ENCODE peak calls at places on chromosomes 3 and 15, in four cellular contexts. B is breast epithelium, S is IMR-90, J is transverse colon. Z is an unnamed sample.

GRCh38 chr3:174776123-174776522 is 83.0 kb upstream of the NAALADL2 start:
- DNase-seq in B (no peak), S (peak), J (no peak), Z (peak)

GRCh38 chr15:51117270-51117669 is 22.6 kb upstream of the TNFAIP8L3 start:
- DNase-seq in B (no peak), S (peak), J (no peak), Z (peak)

GRCh38 chr3:165544432-165544831 is 292.8 kb downstream of the BCHE start:
- DNase-seq in B (no peak), S (no peak), J (no peak), Z (no peak)

GRCh38 chr15:90400005-90400758 is 12.1 kb downstream of the IQGAP1 start:
- DNase-seq in B (no peak), S (no peak), J (no peak), Z (no peak)

GRCh38 chr3:197456271-197457091 is 99.3 kb downstream of the BDH1 start:
- DNase-seq in B (peak), S (peak), J (peak), Z (peak)

GRCh38 chr15:65731926-65732325 is 60.2 kb downstream of the DENND4A start:
- DNase-seq in B (no peak), S (peak), J (no peak), Z (no peak)

GRCh38 chr3:24389108-24390090 is 105.3 kb downstream of the THRB start:
- DNase-seq in B (no peak), S (no peak), J (no peak), Z (no peak)

GRCh38 chr15:42157981-42158765 is 1.7 kb upstream of the PLA2G4F start:
- DNase-seq in B (no peak), S (peak), J (no peak), Z (peak)

GRCh38 chr15:80160570-80161156 is 7.9 kb downstream of the FAH start:
- DNase-seq in B (peak), S (peak), J (peak), Z (peak)

GRCh38 chr3:11536132-11536935 is 107.4 kb downstream of the VGLL4 start:
- DNase-seq in B (no peak), S (no peak), J (no peak), Z (no peak)

GRCh38 chr3:181726351-181727121 is 14.8 kb downstream of the SOX2 start:
- DNase-seq in B (no peak), S (no peak), J (no peak), Z (no peak)

GRCh38 chr15:66390670-66391069 is 4.0 kb downstream of the MAP2K1 start:
- DNase-seq in B (no peak), S (no peak), J (peak), Z (no peak)

GRCh38 chr3:100159564-100160153 is 45.4 kb upstream of the FILIP1L start:
- DNase-seq in B (no peak), S (peak), J (no peak), Z (peak)

GRCh38 chr3:119663885-119664284 is 3.5 kb upstream of the POPDC2 start:
- DNase-seq in B (no peak), S (no peak), J (no peak), Z (no peak)

DNA sequence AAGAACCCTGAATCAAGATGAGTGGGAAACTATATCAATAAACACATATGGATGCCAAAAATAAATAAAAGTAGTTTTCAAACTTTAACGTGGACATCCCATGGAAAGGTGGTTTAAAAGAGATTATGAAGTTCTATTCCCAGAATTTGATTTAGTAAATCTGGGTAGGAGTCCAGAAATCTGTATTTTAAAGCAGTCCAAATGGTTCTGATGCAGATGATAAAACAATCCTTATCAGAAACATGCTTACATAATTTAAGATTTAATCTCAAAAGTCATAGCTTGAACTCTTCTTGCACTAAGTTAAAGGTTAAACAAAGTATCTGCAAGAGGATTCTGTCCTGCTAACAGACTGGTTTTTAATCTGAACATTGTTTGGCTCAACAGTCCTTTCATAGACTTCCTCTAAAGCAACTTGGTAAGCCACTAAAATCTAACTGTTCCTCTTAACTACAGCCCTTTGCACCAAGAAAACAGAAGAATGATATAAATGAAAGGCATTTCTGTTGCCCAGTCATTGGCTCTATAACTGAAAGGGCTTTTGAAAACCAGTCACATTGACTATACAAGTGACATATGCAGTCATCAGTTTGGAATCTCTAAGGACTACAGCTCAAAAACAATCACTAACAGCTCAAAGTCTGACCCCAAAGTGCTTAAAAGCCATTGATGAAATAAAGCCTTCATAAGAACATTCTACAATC is 23.4 kb upstream of the MAP4 start:
- DNase-seq in B (no peak), S (peak), J (no peak), Z (peak)
- H3K27ac ChIP-seq in B (peak), S (peak), J (peak), Z (peak)

DNA sequence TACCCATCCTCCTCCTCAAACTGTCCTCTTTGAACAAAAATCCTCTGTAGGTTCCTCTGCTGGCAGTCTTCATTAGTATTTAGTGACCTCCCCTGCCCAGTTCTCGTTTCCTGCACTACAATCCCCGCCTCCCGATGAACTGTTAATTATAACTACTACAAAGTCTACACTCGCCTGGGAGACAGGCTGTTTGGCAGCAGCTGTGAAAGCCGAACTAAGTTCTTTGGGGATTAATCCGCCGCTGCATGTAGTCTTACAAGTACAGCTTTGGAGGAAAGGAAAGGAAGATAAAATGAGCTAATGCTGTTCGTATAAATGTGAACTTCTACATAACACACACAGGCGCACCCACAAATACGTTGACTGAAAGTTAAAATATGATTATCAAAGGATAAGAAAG is 160.0 kb upstream of the WNT5A start:
- DNase-seq in B (no peak), S (no peak), J (no peak), Z (no peak)
- H3K4me3 ChIP-seq in B (no peak), S (no peak), J (no peak), Z (no peak)

GRCh38 chr15:88456733-88457132 is 10.5 kb downstream of the MRPL46 start:
- DNase-seq in B (no peak), S (no peak), J (no peak), Z (no peak)

GRCh38 chr15:88450125-88450798 is 16.9 kb downstream of the MRPL46 start:
- DNase-seq in B (no peak), S (peak), J (peak), Z (peak)

GRCh38 chr15:88454867-88455810 is 12.0 kb downstream of the MRPL46 start:
- DNase-seq in B (no peak), S (peak), J (peak), Z (peak)

GRCh38 chr15:88449581-88449980 is 17.6 kb downstream of the MRPL46 start:
- DNase-seq in B (no peak), S (no peak), J (no peak), Z (no peak)

DNA sequence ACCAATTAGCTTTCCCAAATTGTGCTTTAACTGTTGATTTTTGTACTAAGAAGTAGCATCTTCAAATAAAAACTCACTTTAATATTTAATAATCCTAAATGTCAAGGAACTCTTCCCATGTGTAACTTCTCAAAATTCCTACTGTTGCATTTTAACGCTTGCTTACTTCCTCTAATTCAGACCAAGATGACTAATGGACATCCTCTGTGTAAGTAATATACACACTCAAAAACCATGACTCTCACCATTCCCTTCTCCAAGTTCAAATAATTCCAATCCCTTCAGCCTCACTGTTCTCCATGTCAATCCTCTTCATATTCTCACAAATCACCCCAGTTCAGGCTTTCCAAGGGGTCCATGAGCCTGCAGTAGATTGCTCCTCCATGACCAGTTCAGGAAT is 13.0 kb downstream of the MRPL46 start:
- DNase-seq in B (no peak), S (peak), J (no peak), Z (no peak)
- H3K27ac ChIP-seq in B (no peak), S (no peak), J (no peak), Z (no peak)

GRCh38 chr3:73625124-73625665 is 454 bp upstream of the PDZRN3 start:
- DNase-seq in B (no peak), S (peak), J (no peak), Z (peak)
- H3K4me3 ChIP-seq in B (peak), S (peak), J (peak), Z (peak)

DNA sequence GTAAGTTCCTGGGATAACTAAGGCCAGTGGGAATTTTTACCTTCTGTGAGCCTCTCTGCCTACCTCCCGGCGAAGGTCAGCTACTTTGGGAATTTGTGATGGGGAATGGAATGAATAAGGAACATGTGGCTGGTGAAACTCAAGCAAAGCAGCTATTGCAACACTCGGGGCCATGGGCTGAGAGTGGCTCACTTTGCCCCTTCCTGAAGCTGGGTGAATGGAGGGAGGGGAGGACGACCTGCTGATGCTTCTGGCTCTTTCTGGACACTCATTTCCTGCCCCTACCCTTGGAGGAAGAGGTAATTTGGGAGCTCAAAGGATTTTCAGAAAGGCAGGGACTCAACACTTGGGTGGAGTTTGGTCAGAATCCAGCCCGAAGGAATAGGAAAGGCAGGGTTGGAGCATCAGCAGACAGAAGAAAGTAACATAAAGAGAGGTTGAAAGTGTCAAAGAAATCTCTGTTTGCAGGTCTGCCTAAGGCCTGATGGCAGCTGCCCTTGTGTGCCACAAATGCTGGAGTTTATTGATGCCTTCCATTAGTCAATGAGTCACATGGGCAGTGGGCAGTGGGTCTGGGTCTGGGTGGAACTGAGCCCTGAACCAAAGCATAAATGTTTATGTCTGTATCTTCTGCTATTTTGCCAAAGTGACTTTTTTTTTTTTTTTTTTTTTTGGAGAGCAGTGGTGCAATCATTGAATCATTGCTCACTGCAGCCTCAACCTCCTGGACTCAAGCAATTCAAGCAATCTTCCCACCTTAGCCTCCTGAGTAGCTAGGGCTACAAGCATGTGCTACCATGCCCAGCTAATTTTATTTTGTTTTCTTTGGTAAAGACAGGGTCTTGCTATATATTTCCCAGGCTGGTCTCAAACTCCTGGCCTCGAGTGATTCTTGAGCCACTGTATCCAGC is 12.4 kb downstream of the LAMP3 start:
- DNase-seq in B (no peak), S (no peak), J (no peak), Z (no peak)
- H3K27ac ChIP-seq in B (no peak), S (no peak), J (no peak), Z (no peak)

GRCh38 chr15:39174332-39174731 is 406.5 kb upstream of the THBS1 start:
- DNase-seq in B (no peak), S (no peak), J (no peak), Z (no peak)

GRCh38 chr15:39173426-39173825 is 407.5 kb upstream of the THBS1 start:
- DNase-seq in B (no peak), S (no peak), J (no peak), Z (no peak)

GRCh38 chr15:39171944-39172368 is 408.9 kb upstream of the THBS1 start:
- DNase-seq in B (no peak), S (peak), J (peak), Z (peak)

GRCh38 chr15:39177561-39177960 is 403.3 kb upstream of the THBS1 start:
- DNase-seq in B (no peak), S (no peak), J (no peak), Z (no peak)

GRCh38 chr15:39172380-39173281 is 408.2 kb upstream of the THBS1 start:
- DNase-seq in B (no peak), S (peak), J (no peak), Z (peak)
- H3K4me3 ChIP-seq in B (no peak), S (no peak), J (no peak), Z (peak)

GRCh38 chr3:16534914-16535301 is 21.4 kb upstream of the RFTN1 start:
- DNase-seq in B (no peak), S (no peak), J (no peak), Z (no peak)

GRCh38 chr3:16538505-16538904 is 25.0 kb upstream of the RFTN1 start:
- DNase-seq in B (no peak), S (no peak), J (no peak), Z (no peak)

GRCh38 chr3:16536996-16537395 is 23.5 kb upstream of the RFTN1 start:
- DNase-seq in B (no peak), S (no peak), J (no peak), Z (no peak)

GRCh38 chr3:16536344-16536663 is 22.8 kb upstream of the RFTN1 start:
- DNase-seq in B (no peak), S (no peak), J (no peak), Z (no peak)

DNA sequence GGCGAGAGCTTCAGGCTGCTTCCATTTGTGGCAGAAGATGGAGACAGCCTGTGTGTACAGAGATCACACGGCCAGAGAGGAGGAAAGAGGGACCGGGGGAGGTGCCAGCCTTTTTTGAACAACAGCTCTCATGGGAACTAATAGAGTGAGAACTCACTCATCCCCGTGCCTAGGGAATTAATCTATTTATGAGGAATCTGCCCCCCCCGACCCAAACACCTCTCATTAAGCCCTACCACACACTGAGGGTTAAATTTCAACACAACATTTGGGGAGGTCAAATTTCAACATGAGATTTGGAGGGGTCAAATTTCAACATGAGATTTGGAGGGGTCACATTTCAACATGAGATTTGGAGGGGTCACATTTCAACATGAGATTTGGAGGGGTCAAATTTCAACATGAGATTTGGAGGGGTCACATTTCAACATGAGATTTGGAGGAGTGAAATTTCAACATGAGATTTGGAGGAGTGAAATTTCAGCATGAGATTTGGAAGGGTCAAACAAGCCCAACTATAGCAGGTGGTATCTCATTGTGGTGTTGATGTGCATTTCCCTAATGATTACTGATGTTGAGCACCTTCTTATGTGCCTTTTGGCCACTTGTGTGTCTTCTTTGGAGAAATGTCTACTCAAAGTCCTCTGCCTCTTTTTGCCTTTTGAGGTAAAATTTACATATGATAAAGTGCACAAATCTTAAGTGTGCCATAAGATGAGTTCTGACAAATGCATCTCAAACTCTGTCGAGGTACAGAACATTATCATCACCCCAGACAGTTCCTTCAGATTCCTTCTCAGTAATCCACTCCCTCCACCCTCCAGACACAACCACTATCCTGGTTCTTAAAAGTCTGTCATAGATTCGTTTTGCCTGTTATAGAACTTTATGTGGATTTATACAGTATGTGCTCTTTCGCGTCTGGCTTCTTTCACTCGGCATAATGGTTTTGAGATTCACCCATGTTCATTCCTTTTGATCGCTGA is 20.7 kb upstream of the RFTN1 start:
- DNase-seq in B (no peak), S (no peak), J (no peak), Z (no peak)
- H3K27ac ChIP-seq in B (no peak), S (no peak), J (no peak), Z (no peak)

Z was measured in brain microvascular endothelial cell.